ENCODE peak calls at places on chromosome 20, in seven cellular contexts. O, F, M, Z, G, B and U are unnamed samples.

GRCh38 chr20:36836591-36837329 is 39.2 kb upstream of the TLDC2 start:
- DNase-seq in O (peak; percentile 76), F (peak; percentile 86), M (peak; percentile 44), Z (no peak), G (peak; percentile 91), B (peak; percentile 77), U (peak; percentile 52)

GRCh38 chr20:37314617-37315292 is 25.3 kb downstream of the MANBAL start:
- DNase-seq in O (no peak), F (no peak), M (no peak), Z (no peak), G (no peak), B (peak; percentile 70), U (no peak)

GRCh38 chr20:44104807-44105517 is 82.0 kb downstream of the JPH2 start:
- DNase-seq in O (peak; percentile 88), F (no peak), M (no peak), Z (peak; percentile 46), G (no peak), B (peak; percentile 90), U (no peak)

GRCh38 chr20:62203378-62204030 is 16.6 kb downstream of the HRH3 start:
- DNase-seq in O (peak; percentile 34), F (no peak), M (no peak), Z (no peak), G (no peak), B (no peak), U (no peak)

GRCh38 chr20:50130995-50131394 is 18.0 kb upstream of the UBE2V1 start:
- DNase-seq in O (peak; percentile 42), F (no peak), M (no peak), Z (no peak), G (no peak), B (no peak), U (no peak)

GRCh38 chr20:54497931-54498718 is 22.7 kb downstream of the DOK5 start:
- DNase-seq in O (no peak), F (no peak), M (no peak), Z (no peak), G (no peak), B (no peak), U (no peak)

GRCh38 chr20:57064836-57065235 is 201.6 kb downstream of the BMP7 start:
- DNase-seq in O (no peak), F (no peak), M (no peak), Z (no peak), G (no peak), B (no peak), U (no peak)

GRCh38 chr20:48706710-48707339 is 121.0 kb downstream of the PREX1 start:
- DNase-seq in O (no peak), F (no peak), M (no peak), Z (no peak), G (no peak), B (no peak), U (no peak)

GRCh38 chr20:32070282-32070681 is 18.2 kb downstream of the HCK start:
- DNase-seq in O (no peak), F (no peak), M (no peak), Z (no peak), G (no peak), B (no peak), U (no peak)

GRCh38 chr20:58986286-58986967 is 5.4 kb downstream of the NELFCD start:
- DNase-seq in O (no peak), F (no peak), M (no peak), Z (no peak), G (no peak), B (no peak), U (no peak)

GRCh38 chr20:45497971-45498494 is 17.4 kb downstream of the SPINT3 start:
- DNase-seq in O (no peak), F (no peak), M (no peak), Z (no peak), G (no peak), B (no peak), U (no peak)